ENCODE peak calls at places on chromosomes 2 and 18, in nine cellular contexts. One of them, this sample, is unnamed.

GRCh38 chr2:153787612-153788011 is 84.1 kb upstream of the GALNT13 start:
- DNase-seq in A549: no peak
- DNase-seq in IMR-90: no peak
- DNase-seq in breast epithelium: no peak
- DNase-seq in esophagus squamous epithelium: no peak
- DNase-seq in cardiac muscle cell: no peak
- DNase-seq in adrenal gland: no peak
- DNase-seq in left ventricle myocardium inferior: no peak
- DNase-seq in Peyer's patch: no peak
- DNase-seq in this sample: no peak

GRCh38 chr2:182379235-182379634 is 47.6 kb downstream of the PDE1A start:
- DNase-seq in A549: no peak
- DNase-seq in IMR-90: peak; percentile 67
- DNase-seq in breast epithelium: no peak
- DNase-seq in esophagus squamous epithelium: no peak
- DNase-seq in cardiac muscle cell: peak; percentile 92
- DNase-seq in adrenal gland: no peak
- DNase-seq in left ventricle myocardium inferior: no peak
- DNase-seq in Peyer's patch: no peak
- DNase-seq in this sample: no peak

GRCh38 chr2:232693344-232693743 is 3.8 kb upstream of the GIGYF2 start:
- DNase-seq in A549: no peak
- DNase-seq in IMR-90: no peak
- DNase-seq in breast epithelium: peak; percentile 10
- DNase-seq in esophagus squamous epithelium: no peak
- DNase-seq in cardiac muscle cell: no peak
- DNase-seq in adrenal gland: no peak
- DNase-seq in left ventricle myocardium inferior: no peak
- DNase-seq in Peyer's patch: no peak
- DNase-seq in this sample: no peak

GRCh38 chr2:175366814-175367213 is 185.3 kb upstream of the ATP5MC3 start:
- DNase-seq in A549: peak; percentile 47
- DNase-seq in IMR-90: peak; percentile 43
- DNase-seq in breast epithelium: peak; percentile 18
- DNase-seq in esophagus squamous epithelium: no peak
- DNase-seq in cardiac muscle cell: peak; percentile 58
- DNase-seq in adrenal gland: peak; percentile 52
- DNase-seq in left ventricle myocardium inferior: no peak
- DNase-seq in Peyer's patch: peak; percentile 49
- DNase-seq in this sample: peak; percentile 41

GRCh38 chr2:200599206-200599605 is 13.4 kb downstream of the AOX1 start:
- DNase-seq in A549: no peak
- DNase-seq in IMR-90: no peak
- DNase-seq in breast epithelium: no peak
- DNase-seq in esophagus squamous epithelium: no peak
- DNase-seq in cardiac muscle cell: no peak
- DNase-seq in adrenal gland: no peak
- DNase-seq in left ventricle myocardium inferior: no peak
- DNase-seq in Peyer's patch: no peak
- DNase-seq in this sample: no peak

GRCh38 chr2:32865399-32866068 is 81.2 kb upstream of the LTBP1 start:
- DNase-seq in A549: peak; percentile 57
- DNase-seq in IMR-90: peak; percentile 96
- DNase-seq in breast epithelium: no peak
- DNase-seq in esophagus squamous epithelium: no peak
- DNase-seq in cardiac muscle cell: peak; percentile 83
- DNase-seq in adrenal gland: peak; percentile 28
- DNase-seq in left ventricle myocardium inferior: no peak
- DNase-seq in Peyer's patch: no peak
- DNase-seq in this sample: no peak

GRCh38 chr2:196169521-196169920 is 1.9 kb downstream of the STK17B start:
- DNase-seq in A549: no peak
- DNase-seq in IMR-90: no peak
- DNase-seq in breast epithelium: no peak
- DNase-seq in esophagus squamous epithelium: no peak
- DNase-seq in cardiac muscle cell: no peak
- DNase-seq in adrenal gland: no peak
- DNase-seq in left ventricle myocardium inferior: no peak
- DNase-seq in Peyer's patch: no peak
- DNase-seq in this sample: peak; percentile 53

GRCh38 chr2:217937446-217937845 is 65.3 kb downstream of the TNS1 start:
- DNase-seq in A549: no peak
- DNase-seq in IMR-90: no peak
- DNase-seq in breast epithelium: no peak
- DNase-seq in esophagus squamous epithelium: no peak
- DNase-seq in cardiac muscle cell: peak; percentile 49
- DNase-seq in adrenal gland: peak; percentile 63
- DNase-seq in left ventricle myocardium inferior: peak; percentile 68
- DNase-seq in Peyer's patch: no peak
- DNase-seq in this sample: no peak

GRCh38 chr18:21264651-21265050 is 22.6 kb downstream of the GREB1L start:
- DNase-seq in A549: no peak
- DNase-seq in IMR-90: no peak
- DNase-seq in breast epithelium: no peak
- DNase-seq in esophagus squamous epithelium: no peak
- DNase-seq in cardiac muscle cell: peak; percentile 44
- DNase-seq in adrenal gland: no peak
- DNase-seq in left ventricle myocardium inferior: no peak
- DNase-seq in Peyer's patch: no peak
- DNase-seq in this sample: no peak

GRCh38 chr2:36708119-36708741 is 11.7 kb downstream of the VIT start:
- DNase-seq in A549: no peak
- DNase-seq in IMR-90: peak; percentile 17
- DNase-seq in breast epithelium: no peak
- DNase-seq in esophagus squamous epithelium: no peak
- DNase-seq in cardiac muscle cell: peak; percentile 31
- DNase-seq in adrenal gland: no peak
- DNase-seq in left ventricle myocardium inferior: no peak
- DNase-seq in Peyer's patch: no peak
- DNase-seq in this sample: no peak

GRCh38 chr18:12092398-12093229 is 1.0 kb upstream of the ANKRD62 start:
- DNase-seq in A549: peak; percentile 53
- DNase-seq in IMR-90: no peak
- DNase-seq in breast epithelium: no peak
- DNase-seq in esophagus squamous epithelium: no peak
- DNase-seq in cardiac muscle cell: no peak
- DNase-seq in adrenal gland: no peak
- DNase-seq in left ventricle myocardium inferior: no peak
- DNase-seq in Peyer's patch: no peak
- DNase-seq in this sample: no peak

GRCh38 chr2:46335966-46336436 is 38.8 kb downstream of the EPAS1 start:
- DNase-seq in A549: peak; percentile 82
- DNase-seq in IMR-90: no peak
- DNase-seq in breast epithelium: no peak
- DNase-seq in esophagus squamous epithelium: no peak
- DNase-seq in cardiac muscle cell: no peak
- DNase-seq in adrenal gland: no peak
- DNase-seq in left ventricle myocardium inferior: no peak
- DNase-seq in Peyer's patch: no peak
- DNase-seq in this sample: no peak

GRCh38 chr2:31335921-31336570 is 78.5 kb downstream of the XDH start:
- DNase-seq in A549: no peak
- DNase-seq in IMR-90: peak; percentile 86
- DNase-seq in breast epithelium: peak; percentile 83
- DNase-seq in esophagus squamous epithelium: no peak
- DNase-seq in cardiac muscle cell: peak; percentile 60
- DNase-seq in adrenal gland: no peak
- DNase-seq in left ventricle myocardium inferior: no peak
- DNase-seq in Peyer's patch: no peak
- DNase-seq in this sample: no peak

GRCh38 chr2:129762386-129763189 is 216.9 kb upstream of the RAB6C start:
- DNase-seq in A549: no peak
- DNase-seq in IMR-90: no peak
- DNase-seq in breast epithelium: no peak
- DNase-seq in esophagus squamous epithelium: no peak
- DNase-seq in cardiac muscle cell: no peak
- DNase-seq in adrenal gland: no peak
- DNase-seq in left ventricle myocardium inferior: no peak
- DNase-seq in Peyer's patch: no peak
- DNase-seq in this sample: no peak

GRCh38 chr2:84494070-84494469 is 22.2 kb upstream of the DNAH6 start:
- DNase-seq in A549: peak; percentile 20
- DNase-seq in IMR-90: peak; percentile 78
- DNase-seq in breast epithelium: no peak
- DNase-seq in esophagus squamous epithelium: no peak
- DNase-seq in cardiac muscle cell: peak; percentile 6
- DNase-seq in adrenal gland: no peak
- DNase-seq in left ventricle myocardium inferior: no peak
- DNase-seq in Peyer's patch: no peak
- DNase-seq in this sample: no peak

GRCh38 chr2:223247136-223247535 is 195.1 kb downstream of the KCNE4 start:
- DNase-seq in A549: peak; percentile 60
- DNase-seq in IMR-90: peak; percentile 43
- DNase-seq in breast epithelium: no peak
- DNase-seq in esophagus squamous epithelium: no peak
- DNase-seq in cardiac muscle cell: peak; percentile 64
- DNase-seq in adrenal gland: no peak
- DNase-seq in left ventricle myocardium inferior: no peak
- DNase-seq in Peyer's patch: no peak
- DNase-seq in this sample: no peak

GRCh38 chr18:9475643-9476580 is 599 bp downstream of the RALBP1 start:
- DNase-seq in A549: no peak
- DNase-seq in IMR-90: peak; percentile 39
- DNase-seq in breast epithelium: no peak
- DNase-seq in esophagus squamous epithelium: no peak
- DNase-seq in cardiac muscle cell: peak; percentile 46
- DNase-seq in adrenal gland: peak; percentile 17
- DNase-seq in left ventricle myocardium inferior: no peak
- DNase-seq in Peyer's patch: peak; percentile 49
- DNase-seq in this sample: peak; percentile 67

GRCh38 chr2:172962824-172963223 is 112.8 kb upstream of the MAP3K20 start:
- DNase-seq in A549: no peak
- DNase-seq in IMR-90: peak; percentile 78
- DNase-seq in breast epithelium: no peak
- DNase-seq in esophagus squamous epithelium: no peak
- DNase-seq in cardiac muscle cell: peak; percentile 51
- DNase-seq in adrenal gland: no peak
- DNase-seq in left ventricle myocardium inferior: no peak
- DNase-seq in Peyer's patch: no peak
- DNase-seq in this sample: no peak

GRCh38 chr18:74310411-74310810 is 5.2 kb upstream of the C18orf63 start:
- DNase-seq in A549: peak; percentile 60
- DNase-seq in IMR-90: peak; percentile 60
- DNase-seq in breast epithelium: no peak
- DNase-seq in esophagus squamous epithelium: no peak
- DNase-seq in cardiac muscle cell: peak; percentile 56
- DNase-seq in adrenal gland: no peak
- DNase-seq in left ventricle myocardium inferior: no peak
- DNase-seq in Peyer's patch: peak; percentile 59
- DNase-seq in this sample: peak; percentile 35

GRCh38 chr2:10918661-10919414 is 7.1 kb downstream of the KCNF1 start:
- DNase-seq in A549: no peak
- DNase-seq in IMR-90: peak; percentile 60
- DNase-seq in breast epithelium: no peak
- DNase-seq in esophagus squamous epithelium: no peak
- DNase-seq in cardiac muscle cell: peak; percentile 64
- DNase-seq in adrenal gland: peak; percentile 75
- DNase-seq in left ventricle myocardium inferior: peak; percentile 37
- DNase-seq in Peyer's patch: peak; percentile 44
- DNase-seq in this sample: no peak

GRCh38 chr2:241224068-241224850 is 35.8 kb downstream of the ANO7 start:
- DNase-seq in A549: no peak
- DNase-seq in IMR-90: peak; percentile 66
- DNase-seq in breast epithelium: no peak
- DNase-seq in esophagus squamous epithelium: no peak
- DNase-seq in cardiac muscle cell: peak; percentile 74
- DNase-seq in adrenal gland: peak; percentile 77
- DNase-seq in left ventricle myocardium inferior: peak; percentile 57
- DNase-seq in Peyer's patch: no peak
- DNase-seq in this sample: no peak

GRCh38 chr2:47194410-47194809 is 39.3 kb upstream of the STPG4 start:
- DNase-seq in A549: no peak
- DNase-seq in IMR-90: no peak
- DNase-seq in breast epithelium: no peak
- DNase-seq in esophagus squamous epithelium: no peak
- DNase-seq in cardiac muscle cell: no peak
- DNase-seq in adrenal gland: no peak
- DNase-seq in left ventricle myocardium inferior: no peak
- DNase-seq in Peyer's patch: no peak
- DNase-seq in this sample: no peak

GRCh38 chr2:76870581-76870980 is 651.6 kb downstream of the LRRTM4 start:
- DNase-seq in A549: no peak
- DNase-seq in IMR-90: peak; percentile 31
- DNase-seq in breast epithelium: no peak
- DNase-seq in esophagus squamous epithelium: no peak
- DNase-seq in cardiac muscle cell: peak; percentile 50
- DNase-seq in adrenal gland: no peak
- DNase-seq in left ventricle myocardium inferior: no peak
- DNase-seq in Peyer's patch: no peak
- DNase-seq in this sample: no peak
- H3K4me1 ChIP-seq in A549: no peaks in the 10 kb centered on the region
- H3K4me1 ChIP-seq in IMR-90: no peaks in the 10 kb centered on the region
- H3K4me1 ChIP-seq in breast epithelium: no peaks in the 10 kb centered on the region
- H3K4me1 ChIP-seq in esophagus squamous epithelium: no peaks in the 10 kb centered on the region
- H3K4me1 ChIP-seq in cardiac muscle cell: peaks cover 5% of the 10 kb centered on the region
- H3K4me1 ChIP-seq in adrenal gland: no peaks in the 10 kb centered on the region
- H3K4me1 ChIP-seq in left ventricle myocardium inferior: no peaks in the 10 kb centered on the region
- H3K4me1 ChIP-seq in Peyer's patch: no peaks in the 10 kb centered on the region
- H3K4me1 ChIP-seq in this sample: no peaks in the 10 kb centered on the region

GRCh38 chr2:239306274-239307220 is 94.3 kb downstream of the HDAC4 start:
- DNase-seq in A549: no peak
- DNase-seq in IMR-90: no peak
- DNase-seq in breast epithelium: no peak
- DNase-seq in esophagus squamous epithelium: no peak
- DNase-seq in cardiac muscle cell: no peak
- DNase-seq in adrenal gland: no peak
- DNase-seq in left ventricle myocardium inferior: no peak
- DNase-seq in Peyer's patch: peak; percentile 36
- DNase-seq in this sample: no peak
- H3K4me3 ChIP-seq in A549: no peak overlapping the region
- H3K4me3 ChIP-seq in IMR-90: no peak overlapping the region
- H3K4me3 ChIP-seq in breast epithelium: no peak overlapping the region
- H3K4me3 ChIP-seq in esophagus squamous epithelium: peak overlapping the region; percentile 59
- H3K4me3 ChIP-seq in cardiac muscle cell: no peak overlapping the region
- H3K4me3 ChIP-seq in adrenal gland: no peak overlapping the region
- H3K4me3 ChIP-seq in left ventricle myocardium inferior: no peak overlapping the region
- H3K4me3 ChIP-seq in Peyer's patch: no peak overlapping the region
- H3K4me3 ChIP-seq in this sample: no peak overlapping the region

GRCh38 chr18:25786778-25787177 is 303.6 kb downstream of the SS18 start:
- DNase-seq in A549: no peak
- DNase-seq in IMR-90: peak; percentile 83
- DNase-seq in breast epithelium: no peak
- DNase-seq in esophagus squamous epithelium: no peak
- DNase-seq in cardiac muscle cell: peak; percentile 59
- DNase-seq in adrenal gland: peak; percentile 56
- DNase-seq in left ventricle myocardium inferior: no peak
- DNase-seq in Peyer's patch: no peak
- DNase-seq in this sample: no peak
- H3K4me1 ChIP-seq in A549: no peaks in the 10 kb centered on the region
- H3K4me1 ChIP-seq in IMR-90: peaks cover 5% of the 10 kb centered on the region
- H3K4me1 ChIP-seq in breast epithelium: no peaks in the 10 kb centered on the region
- H3K4me1 ChIP-seq in esophagus squamous epithelium: no peaks in the 10 kb centered on the region
- H3K4me1 ChIP-seq in cardiac muscle cell: no peaks in the 10 kb centered on the region
- H3K4me1 ChIP-seq in adrenal gland: no peaks in the 10 kb centered on the region
- H3K4me1 ChIP-seq in left ventricle myocardium inferior: no peaks in the 10 kb centered on the region
- H3K4me1 ChIP-seq in Peyer's patch: no peaks in the 10 kb centered on the region
- H3K4me1 ChIP-seq in this sample: no peaks in the 10 kb centered on the region

DNA sequence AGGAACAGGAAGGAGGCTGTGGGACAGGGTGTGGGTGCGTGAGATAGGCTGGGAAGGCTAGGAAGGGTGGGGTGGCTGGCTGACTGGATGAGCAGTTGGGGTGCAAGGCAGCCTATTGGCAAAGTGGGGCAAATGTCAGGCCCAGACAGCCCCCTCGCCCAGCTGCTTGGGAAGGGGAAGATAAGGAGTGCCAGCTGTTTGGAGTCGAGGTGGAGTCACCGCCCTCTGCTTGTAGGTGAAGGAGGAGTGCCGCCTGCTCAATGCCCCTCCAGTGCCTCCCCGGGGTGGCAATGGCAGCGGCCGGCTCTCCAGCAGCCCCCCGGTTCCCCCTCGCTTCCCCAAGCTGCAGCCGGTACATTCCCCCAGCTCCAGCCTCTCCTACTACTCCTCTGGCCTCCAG is 13.1 kb downstream of the GAREM2 start:
- DNase-seq in A549: no peak
- DNase-seq in IMR-90: no peak
- DNase-seq in breast epithelium: no peak
- DNase-seq in esophagus squamous epithelium: no peak
- DNase-seq in cardiac muscle cell: no peak
- DNase-seq in adrenal gland: no peak
- DNase-seq in left ventricle myocardium inferior: no peak
- DNase-seq in Peyer's patch: peak; percentile 40
- DNase-seq in this sample: no peak
- H3K4me3 ChIP-seq in A549: no peak overlapping the region
- H3K4me3 ChIP-seq in IMR-90: no peak overlapping the region
- H3K4me3 ChIP-seq in breast epithelium: peak overlapping the region; percentile 55
- H3K4me3 ChIP-seq in esophagus squamous epithelium: peak overlapping the region; percentile 83
- H3K4me3 ChIP-seq in cardiac muscle cell: no peak overlapping the region
- H3K4me3 ChIP-seq in adrenal gland: no peak overlapping the region
- H3K4me3 ChIP-seq in left ventricle myocardium inferior: peak overlapping the region; percentile 71
- H3K4me3 ChIP-seq in Peyer's patch: no peak overlapping the region
- H3K4me3 ChIP-seq in this sample: peak overlapping the region; percentile 27